ENCODE peak calls at places on chromosomes 2 and 18, in five cellular contexts. One of them, this sample, is unnamed.

GRCh38 chr2:123179526-123179925 is 845.6 kb upstream of the CNTNAP5 start:
- DNase-seq in PC-9: no peak
- DNase-seq in MCF 10A: peak
- DNase-seq in GM20000: no peak
- DNase-seq in body of pancreas: no peak
- DNase-seq in this sample: no peak

GRCh38 chr18:79068299-79068945 is 772 bp upstream of the ATP9B start:
- DNase-seq in PC-9: no peak
- DNase-seq in body of pancreas: no peak
- DNase-seq in GM20000: no peak
- DNase-seq in MCF 10A: no peak
- DNase-seq in this sample: no peak

GRCh38 chr2:21194147-21194546 is 70.4 kb downstream of the TDRD15 start:
- DNase-seq in MCF 10A: no peak
- DNase-seq in PC-9: no peak
- DNase-seq in body of pancreas: no peak
- DNase-seq in GM20000: no peak
- DNase-seq in this sample: no peak

GRCh38 chr18:10142056-10142455 is 228.2 kb downstream of the VAPA start:
- DNase-seq in MCF 10A: no peak
- DNase-seq in GM20000: no peak
- DNase-seq in body of pancreas: no peak
- DNase-seq in PC-9: no peak
- DNase-seq in this sample: no peak

GRCh38 chr2:68336192-68336591 is 16.4 kb upstream of the CNRIP1 start:
- DNase-seq in PC-9: peak
- DNase-seq in body of pancreas: no peak
- DNase-seq in MCF 10A: peak
- DNase-seq in GM20000: no peak
- DNase-seq in this sample: no peak

GRCh38 chr2:237449193-237449797 is 35.3 kb upstream of the COL6A3 start:
- DNase-seq in PC-9: no peak
- DNase-seq in MCF 10A: no peak
- DNase-seq in body of pancreas: no peak
- DNase-seq in GM20000: no peak
- DNase-seq in this sample: no peak

GRCh38 chr2:26464390-26465265 is 13.3 kb downstream of the OTOF start:
- DNase-seq in PC-9: no peak
- DNase-seq in MCF 10A: no peak
- DNase-seq in body of pancreas: no peak
- DNase-seq in GM20000: no peak
- DNase-seq in this sample: no peak

GRCh38 chr2:160522951-160523700 is 29.5 kb upstream of the RBMS1 start:
- DNase-seq in body of pancreas: no peak
- DNase-seq in GM20000: no peak
- DNase-seq in PC-9: no peak
- DNase-seq in MCF 10A: peak
- DNase-seq in this sample: no peak

GRCh38 chr2:74954500-74954874 is 4.0 kb upstream of the POLE4 start:
- DNase-seq in PC-9: no peak
- DNase-seq in body of pancreas: no peak
- DNase-seq in GM20000: no peak
- DNase-seq in MCF 10A: no peak
- DNase-seq in this sample: no peak

GRCh38 chr2:172038604-172039003 is 38.9 kb downstream of the METAP1D start:
- DNase-seq in PC-9: peak
- DNase-seq in MCF 10A: peak
- DNase-seq in body of pancreas: no peak
- DNase-seq in GM20000: no peak
- DNase-seq in this sample: no peak

GRCh38 chr2:128566671-128567070 is 248.0 kb upstream of the HS6ST1 start:
- DNase-seq in body of pancreas: no peak
- DNase-seq in GM20000: no peak
- DNase-seq in MCF 10A: no peak
- DNase-seq in PC-9: no peak
- DNase-seq in this sample: no peak

GRCh38 chr2:133721155-133721554 is 152.9 kb upstream of the NCKAP5 start:
- DNase-seq in PC-9: no peak
- DNase-seq in MCF 10A: no peak
- DNase-seq in body of pancreas: no peak
- DNase-seq in GM20000: no peak
- DNase-seq in this sample: no peak

GRCh38 chr2:212548459-212548815 is 9.8 kb upstream of the ERBB4 start:
- DNase-seq in GM20000: no peak
- DNase-seq in MCF 10A: peak
- DNase-seq in PC-9: no peak
- DNase-seq in body of pancreas: peak
- DNase-seq in this sample: no peak

GRCh38 chr2:101106453-101107181 is 44.6 kb downstream of the TBC1D8 start:
- DNase-seq in PC-9: no peak
- DNase-seq in body of pancreas: no peak
- DNase-seq in GM20000: no peak
- DNase-seq in MCF 10A: no peak
- DNase-seq in this sample: no peak

GRCh38 chr2:160408205-160408561 is 85.4 kb downstream of the RBMS1 start:
- DNase-seq in PC-9: no peak
- DNase-seq in body of pancreas: no peak
- DNase-seq in GM20000: no peak
- DNase-seq in MCF 10A: no peak
- DNase-seq in this sample: no peak

GRCh38 chr2:201964011-201964410 is 69.6 kb upstream of the FZD7 start:
- DNase-seq in MCF 10A: no peak
- DNase-seq in GM20000: no peak
- DNase-seq in body of pancreas: no peak
- DNase-seq in PC-9: no peak
- DNase-seq in this sample: no peak

GRCh38 chr2:101559576-101559975 is 84.7 kb upstream of the RFX8 start:
- DNase-seq in GM20000: no peak
- DNase-seq in body of pancreas: no peak
- DNase-seq in MCF 10A: peak
- DNase-seq in PC-9: no peak
- DNase-seq in this sample: no peak

GRCh38 chr2:109528811-109529501 is 84.8 kb downstream of the SEPTIN10 start:
- DNase-seq in GM20000: no peak
- DNase-seq in body of pancreas: no peak
- DNase-seq in MCF 10A: no peak
- DNase-seq in PC-9: no peak
- DNase-seq in this sample: no peak

GRCh38 chr2:8408560-8409460 is 273.0 kb upstream of the ID2 start:
- DNase-seq in PC-9: no peak
- DNase-seq in body of pancreas: no peak
- DNase-seq in GM20000: peak
- DNase-seq in MCF 10A: no peak
- DNase-seq in this sample: peak

GRCh38 chr18:2978626-2979025 is 34.3 kb downstream of the LPIN2 start:
- DNase-seq in MCF 10A: peak
- DNase-seq in GM20000: no peak
- DNase-seq in body of pancreas: no peak
- DNase-seq in PC-9: no peak
- DNase-seq in this sample: no peak

GRCh38 chr2:98468621-98469236 is 24.1 kb downstream of the INPP4A start:
- DNase-seq in GM20000: no peak
- DNase-seq in PC-9: no peak
- DNase-seq in MCF 10A: peak
- DNase-seq in body of pancreas: no peak
- DNase-seq in this sample: no peak

GRCh38 chr2:49600524-49600923 is 446.2 kb upstream of the FSHR start:
- DNase-seq in PC-9: no peak
- DNase-seq in body of pancreas: no peak
- DNase-seq in GM20000: no peak
- DNase-seq in MCF 10A: no peak
- DNase-seq in this sample: no peak

GRCh38 chr18:59662008-59662701 is 35.1 kb downstream of the CCBE1 start:
- DNase-seq in PC-9: peak
- DNase-seq in body of pancreas: no peak
- DNase-seq in MCF 10A: peak
- DNase-seq in GM20000: no peak
- DNase-seq in this sample: no peak

GRCh38 chr2:183678908-183679307 is 554.7 kb downstream of the NUP35 start:
- DNase-seq in body of pancreas: no peak
- DNase-seq in PC-9: no peak
- DNase-seq in MCF 10A: no peak
- DNase-seq in GM20000: no peak
- DNase-seq in this sample: no peak

GRCh38 chr2:45342-46130 is 769 bp downstream of the FAM110C start:
- DNase-seq in MCF 10A: peak
- DNase-seq in GM20000: peak
- DNase-seq in body of pancreas: peak
- DNase-seq in PC-9: no peak
- DNase-seq in this sample: no peak
- TF ChIP-seq CTCF in MCF 10A: no peak
- TF ChIP-seq CTCF in GM20000: no peak
- TF ChIP-seq CTCF in body of pancreas: no peak
- TF ChIP-seq CTCF in PC-9: no peak
- TF ChIP-seq CTCF in this sample: no peak

GRCh38 chr2:46555011-46555410 is 75.6 kb downstream of the TMEM247 start:
- DNase-seq in GM20000: no peak
- DNase-seq in MCF 10A: peak
- DNase-seq in body of pancreas: no peak
- DNase-seq in PC-9: no peak
- DNase-seq in this sample: peak
- TF ChIP-seq CTCF in GM20000: no peak
- TF ChIP-seq CTCF in MCF 10A: peak
- TF ChIP-seq CTCF in body of pancreas: no peak
- TF ChIP-seq CTCF in PC-9: peak
- TF ChIP-seq CTCF in this sample: peak

DNA sequence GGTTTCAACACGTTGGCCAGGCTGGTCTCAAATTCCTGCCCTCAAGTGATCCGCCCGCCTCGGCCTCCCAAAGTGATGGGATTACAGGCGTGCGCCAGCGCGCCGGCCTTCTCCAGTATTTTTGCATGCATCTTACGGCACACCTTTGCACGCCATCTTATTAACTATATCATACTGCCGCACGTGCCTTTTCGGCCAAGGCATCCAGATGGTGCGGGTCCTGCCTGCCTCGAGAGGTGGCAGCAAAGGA is 759 bp upstream of the ING5 start:
- DNase-seq in GM20000: no peak
- DNase-seq in PC-9: peak
- DNase-seq in MCF 10A: no peak
- DNase-seq in body of pancreas: no peak
- DNase-seq in this sample: peak
- TF ChIP-seq CTCF in GM20000: no peak
- TF ChIP-seq CTCF in PC-9: peak
- TF ChIP-seq CTCF in MCF 10A: peak
- TF ChIP-seq CTCF in body of pancreas: peak
- TF ChIP-seq CTCF in this sample: peak

DNA sequence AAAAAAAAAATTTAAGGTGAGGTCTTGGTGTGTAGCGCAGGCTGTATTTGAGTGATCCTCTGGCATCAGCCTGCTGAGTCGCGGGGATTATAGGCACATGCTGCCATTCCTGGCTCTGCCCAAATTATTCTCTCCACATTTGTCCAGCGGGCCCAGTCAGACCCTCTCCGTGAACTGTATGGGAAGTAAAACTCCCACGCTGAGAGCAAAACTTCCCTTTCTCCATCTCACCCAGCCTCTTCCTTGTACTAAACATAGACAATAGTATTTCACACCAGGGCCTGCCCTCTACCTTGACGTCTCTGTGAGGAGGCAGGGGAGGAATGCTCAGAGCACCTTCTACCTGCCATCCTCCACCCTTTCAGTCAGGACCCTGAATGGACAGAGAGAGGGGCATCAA is 37.0 kb downstream of the EIF4E2 start:
- DNase-seq in MCF 10A: no peak
- DNase-seq in PC-9: no peak
- DNase-seq in body of pancreas: no peak
- DNase-seq in GM20000: no peak
- DNase-seq in this sample: no peak
- TF ChIP-seq CTCF in MCF 10A: no peak
- TF ChIP-seq CTCF in PC-9: no peak
- TF ChIP-seq CTCF in body of pancreas: no peak
- TF ChIP-seq CTCF in GM20000: no peak
- TF ChIP-seq CTCF in this sample: no peak

GRCh38 chr2:667332-668000 is 9.7 kb downstream of the TMEM18 start:
- DNase-seq in GM20000: no peak
- DNase-seq in body of pancreas: no peak
- DNase-seq in PC-9: peak
- DNase-seq in MCF 10A: peak
- DNase-seq in this sample: peak
- TF ChIP-seq CTCF in GM20000: no peak
- TF ChIP-seq CTCF in body of pancreas: no peak
- TF ChIP-seq CTCF in PC-9: peak
- TF ChIP-seq CTCF in MCF 10A: peak
- TF ChIP-seq CTCF in this sample: peak

DNA sequence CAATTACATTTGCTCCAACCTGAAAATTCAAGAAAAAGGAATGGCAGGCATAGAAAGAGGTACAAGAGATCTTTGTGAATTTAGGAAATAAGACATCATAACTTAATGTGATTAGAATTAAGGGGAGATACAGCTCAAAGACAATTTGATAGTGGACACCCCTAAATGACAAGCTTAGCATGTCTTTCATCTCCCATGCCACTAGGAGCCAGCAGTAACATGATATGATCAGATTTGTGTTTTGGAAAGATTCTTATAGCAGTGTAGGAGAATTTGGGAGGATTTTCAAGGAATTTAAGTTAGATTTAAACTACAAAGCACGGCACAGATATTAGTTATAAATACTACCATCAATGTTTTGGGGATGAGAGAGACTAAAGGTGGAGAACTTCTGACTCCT is 340.8 kb downstream of the RDH14 start:
- DNase-seq in PC-9: no peak
- DNase-seq in MCF 10A: no peak
- DNase-seq in GM20000: no peak
- DNase-seq in body of pancreas: no peak
- DNase-seq in this sample: no peak
- TF ChIP-seq CTCF in PC-9: no peak
- TF ChIP-seq CTCF in MCF 10A: peak
- TF ChIP-seq CTCF in GM20000: no peak
- TF ChIP-seq CTCF in body of pancreas: no peak
- TF ChIP-seq CTCF in this sample: no peak

GRCh38 chr2:135585586-135585985 is 54.3 kb downstream of the R3HDM1 start:
- DNase-seq in GM20000: no peak
- DNase-seq in MCF 10A: no peak
- DNase-seq in body of pancreas: no peak
- DNase-seq in PC-9: no peak
- DNase-seq in this sample: peak
- TF ChIP-seq CTCF in GM20000: no peak
- TF ChIP-seq CTCF in MCF 10A: peak
- TF ChIP-seq CTCF in body of pancreas: no peak
- TF ChIP-seq CTCF in PC-9: peak
- TF ChIP-seq CTCF in this sample: peak

GRCh38 chr2:118242216-118242615 is 153.9 kb downstream of the INSIG2 start:
- DNase-seq in body of pancreas: no peak
- DNase-seq in PC-9: peak
- DNase-seq in MCF 10A: peak
- DNase-seq in GM20000: no peak
- DNase-seq in this sample: no peak

GRCh38 chr2:118239284-118239683 is 151.0 kb downstream of the INSIG2 start:
- DNase-seq in PC-9: no peak
- DNase-seq in MCF 10A: no peak
- DNase-seq in body of pancreas: no peak
- DNase-seq in GM20000: no peak
- DNase-seq in this sample: no peak

GRCh38 chr2:118241128-118241527 is 152.9 kb downstream of the INSIG2 start:
- DNase-seq in GM20000: no peak
- DNase-seq in body of pancreas: no peak
- DNase-seq in MCF 10A: no peak
- DNase-seq in PC-9: no peak
- DNase-seq in this sample: no peak

GRCh38 chr2:118240276-118240675 is 152.0 kb downstream of the INSIG2 start:
- DNase-seq in PC-9: no peak
- DNase-seq in GM20000: no peak
- DNase-seq in body of pancreas: no peak
- DNase-seq in MCF 10A: no peak
- DNase-seq in this sample: no peak

GRCh38 chr2:118237451-118237850 is 149.2 kb downstream of the INSIG2 start:
- DNase-seq in PC-9: no peak
- DNase-seq in body of pancreas: no peak
- DNase-seq in GM20000: no peak
- DNase-seq in MCF 10A: no peak
- DNase-seq in this sample: no peak
- TF ChIP-seq CTCF in PC-9: no peak
- TF ChIP-seq CTCF in body of pancreas: no peak
- TF ChIP-seq CTCF in GM20000: no peak
- TF ChIP-seq CTCF in MCF 10A: no peak
- TF ChIP-seq CTCF in this sample: no peak

This sample was measured in OCI-LY7.